ENCODE peak calls at places on chromosomes 4 and X, in seven cellular contexts. Q is ovary; Y is HTR-8/SVneo; W is activated T-helper 1 cell treated with anti-CD3 and anti-CD28 coated beads, Interleukin-12 subunit alpha, Interleukin-12 subunit beta, Interleukin-2, Interleukin-4 antibody, amounts not matched to agents 30 ng/mL and 10 ng/mL and 1 ng/mL, durations not matched to agents 14 hours and 24 hours and 36 hours; S is fibroblast of lung; I is heart left ventricle; P is mesendoderm. F is an unnamed sample.
A peak's percentile ranks its signal among the peaks of the same experiment; 100 is the strongest.

GRCh38 chr4:144710526-144710912 is 64.6 kb downstream of the HHIP start:
- DNase-seq in Q (no peak), S (no peak), P (no peak), W (no peak), Y (no peak), I (no peak), F (no peak)

GRCh38 chr4:17066972-17067371 is 168.5 kb upstream of the LDB2 start:
- DNase-seq in P (peak; percentile 67), S (peak; percentile 82), Q (no peak), I (no peak), W (no peak), Y (peak; percentile 23), F (no peak)

GRCh38 chrX:96770315-96770714 is 85.7 kb downstream of the DIAPH2 start:
- DNase-seq in I (no peak), S (peak; percentile 48), P (no peak), Q (no peak), Y (no peak), W (no peak), F (no peak)

GRCh38 chr4:41006141-41006540 is 208.2 kb downstream of the APBB2 start:
- DNase-seq in S (no peak), P (no peak), Q (no peak), W (no peak), Y (no peak), I (no peak), F (no peak)

GRCh38 chrX:136608295-136608933 is 39.5 kb upstream of the CD40LG start:
- DNase-seq in S (peak; percentile 11), P (peak; percentile 7), I (peak; percentile 33), Q (no peak), Y (no peak), W (no peak), F (peak; percentile 3)

GRCh38 chr4:185587444-185588161 is 52.3 kb upstream of the PDLIM3 start:
- DNase-seq in P (peak; percentile 67), W (peak; percentile 30), Q (no peak), Y (no peak), I (peak; percentile 31), S (peak; percentile 53), F (no peak)

GRCh38 chrX:75107863-75108509 is 48.1 kb downstream of the ABCB7 start:
- DNase-seq in P (peak; percentile 46), I (peak; percentile 37), Q (no peak), Y (no peak), W (no peak), S (no peak), F (no peak)

GRCh38 chr4:8297691-8298485 is 28.3 kb downstream of the HTRA3 start:
- DNase-seq in W (no peak), S (no peak), Q (peak; percentile 43), P (no peak), Y (no peak), I (peak; percentile 21), F (no peak)

GRCh38 chr4:93759506-93759905 is 69.0 kb upstream of the ATOH1 start:
- DNase-seq in P (no peak), Y (no peak), W (no peak), Q (no peak), S (no peak), I (no peak), F (no peak)

GRCh38 chr4:5361968-5362367 is 310.7 kb downstream of the STK32B start:
- DNase-seq in Y (no peak), I (no peak), S (peak; percentile 35), Q (no peak), W (no peak), P (peak; percentile 7), F (no peak)

GRCh38 chr4:171340282-171340681 is 472.9 kb upstream of the GALNTL6 start:
- DNase-seq in I (no peak), W (no peak), Q (no peak), Y (no peak), S (no peak), P (no peak), F (no peak)

GRCh38 chr4:140157341-140157740 is 3.4 kb upstream of the MAML3 start:
- DNase-seq in Y (no peak), W (no peak), S (no peak), Q (no peak), P (no peak), I (no peak), F (no peak)

GRCh38 chrX:150642421-150642820 is 50.8 kb upstream of the MTMR1 start:
- DNase-seq in Y (no peak), P (no peak), W (no peak), Q (no peak), S (no peak), I (no peak), F (no peak)

GRCh38 chr4:83071116-83071515 is 36.1 kb downstream of the COPS4 start:
- DNase-seq in W (no peak), Q (no peak), Y (no peak), I (no peak), S (peak; percentile 48), P (no peak), F (no peak)

GRCh38 chr4:118846981-118847380 is 11.1 kb upstream of the SEC24D start:
- DNase-seq in Q (no peak), W (no peak), Y (no peak), P (no peak), I (no peak), S (no peak), F (no peak)

GRCh38 chrX:52504551-52504950 is 8.9 kb downstream of the XAGE1A start:
- DNase-seq in Y (no peak), P (no peak), S (no peak), W (no peak), I (no peak), Q (no peak), F (no peak)

GRCh38 chrX:70332600-70332999 is 42.7 kb downstream of the KIF4A start:
- DNase-seq in P (peak; percentile 10), Q (no peak), I (no peak), W (no peak), S (no peak), Y (no peak), F (no peak)

GRCh38 chr4:146442801-146443200 is 78.9 kb downstream of the SLC10A7 start:
- DNase-seq in Q (no peak), W (no peak), S (peak; percentile 48), I (no peak), Y (peak; percentile 5), P (no peak), F (no peak)

GRCh38 chrX:103686199-103687072 is at the start of gene MORF4L2:
- DNase-seq in Y (peak; percentile 51), W (peak; percentile 85), S (peak; percentile 99), I (peak; percentile 92), Q (peak; percentile 84), P (peak; percentile 99), F (peak; percentile 95)

GRCh38 chr4:153748378-153748777 is 11.4 kb downstream of the RNF175 start:
- DNase-seq in P (no peak), I (no peak), Q (no peak), W (no peak), Y (peak; percentile 43), S (peak; percentile 47), F (no peak)

GRCh38 chr4:182829196-182829595 is 88.0 kb downstream of the DCTD start:
- DNase-seq in S (no peak), I (no peak), Y (no peak), P (no peak), W (no peak), Q (no peak), F (no peak)

GRCh38 chr4:14196141-14196540 is 568.6 kb upstream of the BOD1L1 start:
- DNase-seq in W (no peak), Q (peak; percentile 17), P (peak; percentile 72), Y (peak; percentile 9), I (peak; percentile 38), S (peak; percentile 79), F (no peak)

GRCh38 chrX:54180403-54180802 is 2.7 kb downstream of the FAM120C start:
- DNase-seq in W (no peak), P (no peak), Q (no peak), I (no peak), Y (no peak), S (no peak), F (no peak)

GRCh38 chr4:79042079-79042674 is 102.9 kb upstream of the PAQR3 start:
- DNase-seq in P (peak; percentile 36), W (no peak), Y (peak; percentile 0), Q (no peak), I (no peak), S (peak; percentile 54), F (peak; percentile 13)

GRCh38 chr4:129583868-129584267 is 487.9 kb downstream of the C4orf33 start:
- DNase-seq in Q (no peak), Y (no peak), P (peak; percentile 52), W (no peak), I (peak; percentile 15), S (peak; percentile 1), F (no peak)

GRCh38 chrX:153582896-153583295 is 16.0 kb downstream of the CCNQ start:
- DNase-seq in P (no peak), S (peak; percentile 16), Q (no peak), Y (no peak), I (peak; percentile 53), W (peak; percentile 59), F (no peak)

GRCh38 chr4:175339100-175339707 is 421.0 kb downstream of the ADAM29 start:
- DNase-seq in P (no peak), I (no peak), S (peak; percentile 27), W (no peak), Q (no peak), Y (no peak), F (no peak)

GRCh38 chr4:123393696-123394095 is 2.9 kb upstream of the SPRY1 start:
- DNase-seq in W (no peak), S (peak; percentile 42), Q (no peak), Y (no peak), I (no peak), P (no peak), F (no peak)

GRCh38 chrX:140815868-140816267 is 106.3 kb downstream of the LINC00632 start:
- DNase-seq in Y (peak; percentile 0), P (no peak), W (no peak), S (peak; percentile 29), I (no peak), Q (peak; percentile 9), F (no peak)

GRCh38 chr4:184649026-184649970 is at the start of the genes CASP3 and PRIMPOL:
- DNase-seq in S (peak; percentile 92), Y (peak; percentile 85), I (peak; percentile 98), W (peak; percentile 96), P (peak; percentile 97), Q (peak; percentile 99), F (peak; percentile 59)

F was measured in HCT116.